ENCODE peak calls at places on chromosome 14, in seven cellular contexts. One of them, this sample, is unnamed.

GRCh38 chr14:29755311-29756052 is 172.2 kb downstream of the PRKD1 start:
- DNase-seq in IMR-90: no peak
- DNase-seq in lung: no peak
- DNase-seq in PC-9: no peak
- DNase-seq in HCT116: no peak
- DNase-seq in cardiac fibroblast: peak
- DNase-seq in astrocyte of the cerebellum: no peak
- DNase-seq in this sample: no peak

GRCh38 chr14:104586832-104587620 is 7.5 kb downstream of the C14orf180 start:
- DNase-seq in HCT116: no peak
- DNase-seq in lung: no peak
- DNase-seq in astrocyte of the cerebellum: no peak
- DNase-seq in cardiac fibroblast: peak
- DNase-seq in IMR-90: no peak
- DNase-seq in PC-9: no peak
- DNase-seq in this sample: no peak

GRCh38 chr14:61322799-61323290 is 1.5 kb downstream of the PRKCH start:
- DNase-seq in astrocyte of the cerebellum: no peak
- DNase-seq in lung: peak
- DNase-seq in IMR-90: peak
- DNase-seq in HCT116: peak
- DNase-seq in PC-9: peak
- DNase-seq in cardiac fibroblast: peak
- DNase-seq in this sample: peak

GRCh38 chr14:30527196-30527595 is 31.8 kb upstream of the G2E3 start:
- DNase-seq in astrocyte of the cerebellum: no peak
- DNase-seq in cardiac fibroblast: no peak
- DNase-seq in IMR-90: no peak
- DNase-seq in HCT116: no peak
- DNase-seq in PC-9: no peak
- DNase-seq in lung: no peak
- DNase-seq in this sample: no peak

GRCh38 chr14:32473476-32473875 is 144.4 kb downstream of the AKAP6 start:
- DNase-seq in PC-9: peak
- DNase-seq in HCT116: no peak
- DNase-seq in cardiac fibroblast: peak
- DNase-seq in lung: peak
- DNase-seq in astrocyte of the cerebellum: peak
- DNase-seq in IMR-90: no peak
- DNase-seq in this sample: no peak

GRCh38 chr14:103089386-103090335 is 4.9 kb upstream of the EXOC3L4 start:
- DNase-seq in PC-9: no peak
- DNase-seq in HCT116: no peak
- DNase-seq in cardiac fibroblast: no peak
- DNase-seq in lung: no peak
- DNase-seq in astrocyte of the cerebellum: no peak
- DNase-seq in IMR-90: no peak
- DNase-seq in this sample: no peak

GRCh38 chr14:79278286-79278797 is 933.0 kb downstream of the DIO2 start:
- DNase-seq in PC-9: no peak
- DNase-seq in IMR-90: no peak
- DNase-seq in astrocyte of the cerebellum: no peak
- DNase-seq in lung: no peak
- DNase-seq in HCT116: no peak
- DNase-seq in cardiac fibroblast: no peak
- DNase-seq in this sample: no peak

GRCh38 chr14:56244138-56244789 is 126.1 kb downstream of the PELI2 start:
- DNase-seq in IMR-90: peak
- DNase-seq in lung: no peak
- DNase-seq in astrocyte of the cerebellum: peak
- DNase-seq in cardiac fibroblast: peak
- DNase-seq in HCT116: no peak
- DNase-seq in PC-9: no peak
- DNase-seq in this sample: no peak

GRCh38 chr14:90005441-90005840 is 49.7 kb downstream of the TDP1 start:
- DNase-seq in astrocyte of the cerebellum: no peak
- DNase-seq in PC-9: no peak
- DNase-seq in cardiac fibroblast: no peak
- DNase-seq in lung: no peak
- DNase-seq in IMR-90: no peak
- DNase-seq in HCT116: no peak
- DNase-seq in this sample: no peak

GRCh38 chr14:97603201-97603600 is 806.0 kb downstream of the VRK1 start:
- DNase-seq in cardiac fibroblast: no peak
- DNase-seq in PC-9: no peak
- DNase-seq in lung: no peak
- DNase-seq in astrocyte of the cerebellum: no peak
- DNase-seq in IMR-90: no peak
- DNase-seq in HCT116: no peak
- DNase-seq in this sample: peak

GRCh38 chr14:76883437-76883836 is 57.2 kb downstream of the LRRC74A start:
- DNase-seq in HCT116: no peak
- DNase-seq in cardiac fibroblast: no peak
- DNase-seq in PC-9: no peak
- DNase-seq in IMR-90: no peak
- DNase-seq in astrocyte of the cerebellum: no peak
- DNase-seq in lung: no peak
- DNase-seq in this sample: no peak

GRCh38 chr14:41505491-41505890 is 101.2 kb upstream of the LRFN5 start:
- DNase-seq in IMR-90: no peak
- DNase-seq in cardiac fibroblast: no peak
- DNase-seq in lung: no peak
- DNase-seq in HCT116: no peak
- DNase-seq in PC-9: no peak
- DNase-seq in astrocyte of the cerebellum: no peak
- DNase-seq in this sample: no peak

GRCh38 chr14:52355016-52355430 is 40.9 kb downstream of the PTGER2 start:
- DNase-seq in lung: no peak
- DNase-seq in cardiac fibroblast: peak
- DNase-seq in astrocyte of the cerebellum: peak
- DNase-seq in PC-9: peak
- DNase-seq in IMR-90: peak
- DNase-seq in HCT116: no peak
- DNase-seq in this sample: no peak

GRCh38 chr14:65656554-65656953 is 244.0 kb downstream of the FUT8 start:
- DNase-seq in HCT116: no peak
- DNase-seq in PC-9: no peak
- DNase-seq in IMR-90: no peak
- DNase-seq in lung: no peak
- DNase-seq in cardiac fibroblast: no peak
- DNase-seq in astrocyte of the cerebellum: no peak
- DNase-seq in this sample: no peak

GRCh38 chr14:105325716-105326567 is 11.4 kb downstream of the PACS2 start:
- DNase-seq in HCT116: no peak
- DNase-seq in cardiac fibroblast: no peak
- DNase-seq in astrocyte of the cerebellum: no peak
- DNase-seq in lung: no peak
- DNase-seq in PC-9: no peak
- DNase-seq in IMR-90: no peak
- DNase-seq in this sample: no peak

GRCh38 chr14:77071938-77072388 is 26.1 kb upstream of the CIPC start:
- DNase-seq in lung: no peak
- DNase-seq in IMR-90: peak
- DNase-seq in cardiac fibroblast: no peak
- DNase-seq in PC-9: peak
- DNase-seq in astrocyte of the cerebellum: no peak
- DNase-seq in HCT116: peak
- DNase-seq in this sample: no peak

GRCh38 chr14:55673048-55673447 is 93.0 kb downstream of the KTN1 start:
- DNase-seq in lung: no peak
- DNase-seq in IMR-90: no peak
- DNase-seq in astrocyte of the cerebellum: no peak
- DNase-seq in HCT116: no peak
- DNase-seq in PC-9: no peak
- DNase-seq in cardiac fibroblast: no peak
- DNase-seq in this sample: no peak

GRCh38 chr14:51258788-51259187 is 18.7 kb downstream of the TMX1 start:
- DNase-seq in astrocyte of the cerebellum: no peak
- DNase-seq in lung: no peak
- DNase-seq in cardiac fibroblast: no peak
- DNase-seq in IMR-90: no peak
- DNase-seq in PC-9: no peak
- DNase-seq in HCT116: no peak
- DNase-seq in this sample: no peak

GRCh38 chr14:61479746-61480502 is 158.5 kb downstream of the PRKCH start:
- DNase-seq in lung: no peak
- DNase-seq in IMR-90: peak
- DNase-seq in astrocyte of the cerebellum: no peak
- DNase-seq in PC-9: peak
- DNase-seq in HCT116: no peak
- DNase-seq in cardiac fibroblast: peak
- DNase-seq in this sample: no peak

GRCh38 chr14:54362759-54363437 is 33.9 kb upstream of the CDKN3 start:
- DNase-seq in cardiac fibroblast: no peak
- DNase-seq in lung: no peak
- DNase-seq in HCT116: no peak
- DNase-seq in astrocyte of the cerebellum: no peak
- DNase-seq in PC-9: no peak
- DNase-seq in IMR-90: no peak
- DNase-seq in this sample: no peak

GRCh38 chr14:26738571-26738970 is 140.7 kb upstream of the NOVA1 start:
- DNase-seq in cardiac fibroblast: peak
- DNase-seq in HCT116: no peak
- DNase-seq in IMR-90: no peak
- DNase-seq in astrocyte of the cerebellum: no peak
- DNase-seq in PC-9: no peak
- DNase-seq in lung: no peak
- DNase-seq in this sample: no peak

GRCh38 chr14:53011053-53011462 is 60.2 kb upstream of the FERMT2 start:
- DNase-seq in lung: peak
- DNase-seq in IMR-90: peak
- DNase-seq in PC-9: peak
- DNase-seq in cardiac fibroblast: peak
- DNase-seq in astrocyte of the cerebellum: peak
- DNase-seq in HCT116: peak
- DNase-seq in this sample: no peak

GRCh38 chr14:67411820-67412421 is at the start of gene PLEK2:
- DNase-seq in lung: peak
- DNase-seq in cardiac fibroblast: peak
- DNase-seq in astrocyte of the cerebellum: no peak
- DNase-seq in HCT116: peak
- DNase-seq in IMR-90: no peak
- DNase-seq in PC-9: peak
- DNase-seq in this sample: no peak

GRCh38 chr14:68942281-68943035 is 36.6 kb downstream of the ACTN1 start:
- DNase-seq in lung: no peak
- DNase-seq in PC-9: peak
- DNase-seq in HCT116: no peak
- DNase-seq in cardiac fibroblast: no peak
- DNase-seq in IMR-90: peak
- DNase-seq in astrocyte of the cerebellum: no peak
- DNase-seq in this sample: no peak

GRCh38 chr14:34324363-34324795 is 137.7 kb downstream of the SPTSSA start:
- DNase-seq in IMR-90: peak
- DNase-seq in HCT116: peak
- DNase-seq in PC-9: no peak
- DNase-seq in cardiac fibroblast: peak
- DNase-seq in astrocyte of the cerebellum: no peak
- DNase-seq in lung: no peak
- DNase-seq in this sample: peak

GRCh38 chr14:36928432-36928831 is 244.0 kb downstream of the SLC25A21 start:
- DNase-seq in lung: no peak
- DNase-seq in PC-9: no peak
- DNase-seq in astrocyte of the cerebellum: no peak
- DNase-seq in IMR-90: no peak
- DNase-seq in HCT116: no peak
- DNase-seq in cardiac fibroblast: no peak
- DNase-seq in this sample: no peak
- H3K4me3 ChIP-seq in lung: no peak
- H3K4me3 ChIP-seq in PC-9: no peak
- H3K4me3 ChIP-seq in astrocyte of the cerebellum: no peak
- H3K4me3 ChIP-seq in IMR-90: no peak
- H3K4me3 ChIP-seq in HCT116: no peak
- H3K4me3 ChIP-seq in cardiac fibroblast: no peak
- H3K4me3 ChIP-seq in this sample: no peak

GRCh38 chr14:92613008-92613658 is 99.6 kb downstream of the RIN3 start:
- DNase-seq in astrocyte of the cerebellum: no peak
- DNase-seq in IMR-90: no peak
- DNase-seq in PC-9: no peak
- DNase-seq in lung: peak
- DNase-seq in HCT116: no peak
- DNase-seq in cardiac fibroblast: peak
- DNase-seq in this sample: peak
- TF ChIP-seq CTCF in astrocyte of the cerebellum: peak
- TF ChIP-seq CTCF in IMR-90: peak
- TF ChIP-seq CTCF in PC-9: peak
- TF ChIP-seq CTCF in lung: peak
- TF ChIP-seq CTCF in HCT116: peak
- TF ChIP-seq CTCF in cardiac fibroblast: peak
- TF ChIP-seq CTCF in this sample: peak

GRCh38 chr14:20682127-20682434 is 2.3 kb upstream of the RNASE4 start:
- DNase-seq in lung: no peak
- DNase-seq in IMR-90: no peak
- DNase-seq in HCT116: no peak
- DNase-seq in astrocyte of the cerebellum: no peak
- DNase-seq in PC-9: no peak
- DNase-seq in cardiac fibroblast: no peak
- DNase-seq in this sample: no peak
- H3K4me3 ChIP-seq in lung: peak
- H3K4me3 ChIP-seq in IMR-90: peak
- H3K4me3 ChIP-seq in HCT116: peak
- H3K4me3 ChIP-seq in astrocyte of the cerebellum: peak
- H3K4me3 ChIP-seq in PC-9: peak
- H3K4me3 ChIP-seq in cardiac fibroblast: peak
- H3K4me3 ChIP-seq in this sample: peak

GRCh38 chr14:83173687-83174086 is 1640.0 kb upstream of the SEL1L start:
- DNase-seq in HCT116: no peak
- DNase-seq in astrocyte of the cerebellum: no peak
- DNase-seq in lung: no peak
- DNase-seq in IMR-90: peak
- DNase-seq in cardiac fibroblast: no peak
- DNase-seq in PC-9: no peak
- DNase-seq in this sample: no peak

GRCh38 chr14:83170165-83170564 is 1636.5 kb upstream of the SEL1L start:
- DNase-seq in HCT116: no peak
- DNase-seq in astrocyte of the cerebellum: no peak
- DNase-seq in cardiac fibroblast: no peak
- DNase-seq in PC-9: no peak
- DNase-seq in IMR-90: peak
- DNase-seq in lung: no peak
- DNase-seq in this sample: no peak

GRCh38 chr14:83172363-83172762 is 1638.7 kb upstream of the SEL1L start:
- DNase-seq in IMR-90: peak
- DNase-seq in cardiac fibroblast: no peak
- DNase-seq in HCT116: no peak
- DNase-seq in astrocyte of the cerebellum: no peak
- DNase-seq in PC-9: no peak
- DNase-seq in lung: no peak
- DNase-seq in this sample: no peak

GRCh38 chr14:83171761-83172160 is 1638.1 kb upstream of the SEL1L start:
- DNase-seq in IMR-90: no peak
- DNase-seq in PC-9: no peak
- DNase-seq in lung: no peak
- DNase-seq in HCT116: no peak
- DNase-seq in cardiac fibroblast: no peak
- DNase-seq in astrocyte of the cerebellum: no peak
- DNase-seq in this sample: no peak
- TF ChIP-seq CTCF in IMR-90: no peak
- TF ChIP-seq CTCF in PC-9: no peak
- TF ChIP-seq CTCF in lung: no peak
- TF ChIP-seq CTCF in HCT116: no peak
- TF ChIP-seq CTCF in cardiac fibroblast: no peak
- TF ChIP-seq CTCF in astrocyte of the cerebellum: no peak
- TF ChIP-seq CTCF in this sample: no peak

This sample was measured in GM12865.